ENCODE peak calls at places on chromosomes 1 and 21, in five cellular contexts. One of them, this sample, is unnamed.

GRCh38 chr1:166906647-166907046 is 30.6 kb upstream of the TADA1 start:
- DNase-seq in EL: no peak
- DNase-seq in body of pancreas: no peak
- DNase-seq in GM20000: no peak
- DNase-seq in T-helper 2 cell: no peak
- DNase-seq in this sample: no peak

GRCh38 chr1:223844962-223845809 is 561 bp downstream of the TP53BP2 start:
- DNase-seq in EL: peak; percentile 54
- DNase-seq in body of pancreas: peak; percentile 61
- DNase-seq in GM20000: peak; percentile 42
- DNase-seq in T-helper 2 cell: peak; percentile 49
- DNase-seq in this sample: peak; percentile 73

GRCh38 chr1:205783904-205784303 is 8.6 kb upstream of the RAB29 start:
- DNase-seq in EL: no peak
- DNase-seq in body of pancreas: no peak
- DNase-seq in GM20000: no peak
- DNase-seq in T-helper 2 cell: no peak
- DNase-seq in this sample: no peak

GRCh38 chr21:41932191-41932575 is 21.6 kb downstream of the C2CD2 start:
- DNase-seq in EL: peak; percentile 92
- DNase-seq in body of pancreas: no peak
- DNase-seq in GM20000: no peak
- DNase-seq in T-helper 2 cell: no peak
- DNase-seq in this sample: no peak

GRCh38 chr1:109776206-109776835 is 12.6 kb upstream of the EPS8L3 start:
- DNase-seq in EL: no peak
- DNase-seq in body of pancreas: peak; percentile 10
- DNase-seq in GM20000: no peak
- DNase-seq in T-helper 2 cell: no peak
- DNase-seq in this sample: no peak

GRCh38 chr1:235078927-235079381 is 49.7 kb downstream of the TOMM20 start:
- DNase-seq in EL: peak; percentile 45
- DNase-seq in body of pancreas: no peak
- DNase-seq in GM20000: no peak
- DNase-seq in T-helper 2 cell: no peak
- DNase-seq in this sample: peak; percentile 34

GRCh38 chr1:208231929-208232360 is 12.2 kb downstream of the PLXNA2 start:
- DNase-seq in EL: peak; percentile 90
- DNase-seq in body of pancreas: peak; percentile 81
- DNase-seq in GM20000: no peak
- DNase-seq in T-helper 2 cell: no peak
- DNase-seq in this sample: no peak

GRCh38 chr1:206816390-206817287 is 44.3 kb upstream of the IL10 start:
- DNase-seq in EL: no peak
- DNase-seq in body of pancreas: no peak
- DNase-seq in GM20000: no peak
- DNase-seq in T-helper 2 cell: no peak
- DNase-seq in this sample: peak; percentile 42

GRCh38 chr1:151583796-151584195 is 28.1 kb upstream of the SNX27 start:
- DNase-seq in EL: no peak
- DNase-seq in body of pancreas: no peak
- DNase-seq in GM20000: no peak
- DNase-seq in T-helper 2 cell: no peak
- DNase-seq in this sample: no peak

GRCh38 chr1:25566730-25567341 is 23.4 kb downstream of the LDLRAP1 start:
- DNase-seq in EL: peak; percentile 86
- DNase-seq in body of pancreas: no peak
- DNase-seq in GM20000: no peak
- DNase-seq in T-helper 2 cell: no peak
- DNase-seq in this sample: no peak

GRCh38 chr1:179872558-179872957 is 5.0 kb downstream of the TOR1AIP2 start:
- DNase-seq in EL: no peak
- DNase-seq in body of pancreas: no peak
- DNase-seq in GM20000: no peak
- DNase-seq in T-helper 2 cell: no peak
- DNase-seq in this sample: no peak

GRCh38 chr1:117653732-117654484 is 48.1 kb downstream of the TENT5C start:
- DNase-seq in EL: no peak
- DNase-seq in body of pancreas: no peak
- DNase-seq in GM20000: no peak
- DNase-seq in T-helper 2 cell: no peak
- DNase-seq in this sample: peak; percentile 59

GRCh38 chr1:119279441-119280415 is 88.9 kb upstream of the HAO2 start:
- DNase-seq in EL: peak; percentile 91
- DNase-seq in body of pancreas: no peak
- DNase-seq in GM20000: no peak
- DNase-seq in T-helper 2 cell: no peak
- DNase-seq in this sample: no peak

GRCh38 chr1:203589201-203589600 is 37.4 kb upstream of the ATP2B4 start:
- DNase-seq in EL: no peak
- DNase-seq in body of pancreas: no peak
- DNase-seq in GM20000: no peak
- DNase-seq in T-helper 2 cell: no peak
- DNase-seq in this sample: no peak

GRCh38 chr1:147515046-147515869 is 26.0 kb upstream of the BCL9 start:
- DNase-seq in EL: no peak
- DNase-seq in body of pancreas: peak; percentile 68
- DNase-seq in GM20000: no peak
- DNase-seq in T-helper 2 cell: no peak
- DNase-seq in this sample: no peak

GRCh38 chr1:192379536-192379935 is 62.7 kb downstream of the RGS21 start:
- DNase-seq in EL: no peak
- DNase-seq in body of pancreas: no peak
- DNase-seq in GM20000: no peak
- DNase-seq in T-helper 2 cell: no peak
- DNase-seq in this sample: no peak

GRCh38 chr1:17359808-17360207 is 12.2 kb upstream of the PADI6 start:
- DNase-seq in EL: no peak
- DNase-seq in body of pancreas: no peak
- DNase-seq in GM20000: no peak
- DNase-seq in T-helper 2 cell: no peak
- DNase-seq in this sample: no peak

GRCh38 chr1:202968895-202969295 is 1.8 kb upstream of the CYB5R1 start:
- DNase-seq in EL: peak; percentile 69
- DNase-seq in body of pancreas: peak; percentile 53
- DNase-seq in GM20000: peak; percentile 74
- DNase-seq in T-helper 2 cell: no peak
- DNase-seq in this sample: peak; percentile 53

GRCh38 chr1:200362421-200362820 is 47.4 kb downstream of the ZNF281 start:
- DNase-seq in EL: no peak
- DNase-seq in body of pancreas: no peak
- DNase-seq in GM20000: no peak
- DNase-seq in T-helper 2 cell: no peak
- DNase-seq in this sample: no peak

GRCh38 chr1:150484861-150485260 is 2.4 kb upstream of the TARS2 start:
- DNase-seq in EL: peak; percentile 49
- DNase-seq in body of pancreas: no peak
- DNase-seq in GM20000: no peak
- DNase-seq in T-helper 2 cell: no peak
- DNase-seq in this sample: no peak

GRCh38 chr21:45894107-45894810 is 87.3 kb upstream of the COL6A1 start:
- DNase-seq in EL: peak; percentile 60
- DNase-seq in body of pancreas: no peak
- DNase-seq in GM20000: no peak
- DNase-seq in T-helper 2 cell: no peak
- DNase-seq in this sample: no peak

GRCh38 chr1:185044981-185045792 is at the start of gene RNF2:
- DNase-seq in EL: peak; percentile 81
- DNase-seq in body of pancreas: peak; percentile 75
- DNase-seq in GM20000: peak; percentile 94
- DNase-seq in T-helper 2 cell: peak; percentile 64
- DNase-seq in this sample: peak; percentile 92

GRCh38 chr1:234170067-234170466 is 203.2 kb upstream of the COA6 start:
- DNase-seq in EL: no peak
- DNase-seq in body of pancreas: no peak
- DNase-seq in GM20000: no peak
- DNase-seq in T-helper 2 cell: no peak
- DNase-seq in this sample: no peak

GRCh38 chr1:73556270-73556669 is 641.7 kb downstream of the LRRIQ3 start:
- DNase-seq in EL: no peak
- DNase-seq in body of pancreas: no peak
- DNase-seq in GM20000: no peak
- DNase-seq in T-helper 2 cell: no peak
- DNase-seq in this sample: no peak

GRCh38 chr1:37752583-37753471 is 12.1 kb downstream of the EPHA10 start:
- DNase-seq in EL: no peak
- DNase-seq in body of pancreas: peak; percentile 60
- DNase-seq in GM20000: peak; percentile 86
- DNase-seq in T-helper 2 cell: no peak
- DNase-seq in this sample: peak; percentile 50

GRCh38 chr1:47491341-47491753 is 53.5 kb downstream of the FOXD2 start:
- DNase-seq in EL: no peak
- DNase-seq in body of pancreas: no peak
- DNase-seq in GM20000: no peak
- DNase-seq in T-helper 2 cell: no peak
- DNase-seq in this sample: no peak

GRCh38 chr21:46322351-46323226 is 1.1 kb downstream of the C21orf58 start:
- DNase-seq in EL: peak; percentile 44
- DNase-seq in body of pancreas: no peak
- DNase-seq in GM20000: peak; percentile 7
- DNase-seq in T-helper 2 cell: no peak
- DNase-seq in this sample: no peak

This sample was measured in GM06990.